ENCODE peak calls at places on chromosome 21, in five cellular contexts. N is tibial nerve, V is pancreas, M is left lung, T is DND-41. A is an unnamed sample.
A peak's percentile ranks its signal among the peaks of the same experiment; 100 is the strongest.

GRCh38 chr21:42047821-42048613 is 23.1 kb upstream of the UMODL1 start:
- DNase-seq in N (peak; percentile 20), V (peak; percentile 52), M (peak; percentile 47), T (no peak), A (no peak)

GRCh38 chr21:23607782-23608181 is 1999.5 kb downstream of the MRPL39 start:
- DNase-seq in N (no peak), V (no peak), M (no peak), T (no peak), A (no peak)

GRCh38 chr21:42781150-42781980 is 98.0 kb downstream of the WDR4 start:
- DNase-seq in N (no peak), V (peak; percentile 62), M (peak; percentile 82), T (no peak), A (no peak)

GRCh38 chr21:14545906-14546480 is at the start of gene SAMSN1:
- DNase-seq in N (no peak), V (peak; percentile 21), M (no peak), T (peak; percentile 84), A (peak; percentile 64)

GRCh38 chr21:41564871-41565281 is 56.9 kb upstream of the TMPRSS2 start:
- DNase-seq in N (no peak), V (no peak), M (no peak), T (no peak), A (no peak)

GRCh38 chr21:42671778-42672593 is 18.6 kb downstream of the PDE9A start:
- DNase-seq in N (no peak), V (no peak), M (peak; percentile 37), T (no peak), A (no peak)

GRCh38 chr21:18411565-18411964 is 8.0 kb upstream of the TMPRSS15 start:
- DNase-seq in N (no peak), V (no peak), M (no peak), T (no peak), A (no peak)

GRCh38 chr21:31354604-31355443 is 10.8 kb upstream of the TIAM1 start:
- DNase-seq in N (no peak), V (peak; percentile 28), M (no peak), T (peak; percentile 89), A (no peak)

DNA sequence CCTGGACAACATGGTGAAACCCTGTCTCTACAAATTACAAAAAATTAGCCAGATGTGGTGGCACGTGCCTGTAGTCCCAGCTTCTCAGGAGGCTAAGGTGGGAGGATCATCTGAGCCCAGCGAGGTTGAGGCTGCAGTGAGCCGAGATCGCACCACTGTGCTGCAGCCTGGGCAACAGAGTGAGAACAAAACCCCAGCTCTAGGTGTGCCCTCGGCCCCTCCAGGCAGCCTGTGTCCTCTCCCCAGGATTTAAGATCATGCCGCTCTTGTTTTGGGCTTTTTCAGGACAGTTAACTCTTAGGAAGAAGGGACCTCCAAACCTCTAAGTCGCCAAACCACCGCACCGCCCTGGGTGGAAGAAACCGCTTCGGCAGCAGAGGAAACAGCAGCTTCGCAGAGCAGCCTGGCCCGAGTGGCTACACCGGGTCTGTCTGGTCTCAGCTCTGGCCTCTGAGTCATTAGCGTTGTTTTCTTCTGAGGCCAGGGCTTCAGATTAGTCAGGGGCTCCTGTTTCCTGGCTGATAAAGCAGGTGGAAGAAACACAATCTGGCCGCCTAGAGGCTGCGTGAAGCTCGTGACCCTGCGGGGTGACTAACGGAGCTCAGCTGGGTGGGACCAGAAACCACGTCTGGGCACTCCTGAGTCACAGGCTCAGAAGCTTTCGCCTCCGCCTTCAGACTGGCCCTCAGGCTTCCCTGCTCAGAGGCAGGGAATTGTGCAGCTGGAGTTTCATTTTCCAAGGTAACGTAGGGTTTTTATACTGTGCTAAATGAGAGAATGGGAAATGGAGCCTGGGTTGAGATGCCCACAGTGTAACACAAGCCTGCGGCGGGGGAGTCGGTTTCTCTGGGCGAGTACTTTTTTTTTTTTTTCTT is 44.7 kb downstream of the CHAF1B start:
- DNase-seq in N (peak; percentile 41), V (peak; percentile 65), M (peak; percentile 84), T (no peak), A (peak; percentile 81)
- H3K27ac ChIP-seq in N (peak overlapping the region; percentile 50), V (peak overlapping the region; percentile 57), M (peak overlapping the region; percentile 69), T (no peak overlapping the region), A (peak overlapping the region; percentile 79)

GRCh38 chr21:34205811-34206635 is 132.6 kb downstream of the MRPS6 start:
- DNase-seq in N (no peak), V (no peak), M (no peak), T (no peak), A (no peak)
- H3K4me3 ChIP-seq in N (no peak overlapping the region), V (no peak overlapping the region), M (no peak overlapping the region), T (no peak overlapping the region), A (no peak overlapping the region)

GRCh38 chr21:46295996-46296752 is 10.0 kb downstream of the YBEY start:
- DNase-seq in N (peak; percentile 85), V (peak; percentile 51), M (peak; percentile 90), T (no peak), A (peak; percentile 90)

GRCh38 chr21:46291561-46291960 is 5.4 kb downstream of the YBEY start:
- DNase-seq in N (no peak), V (no peak), M (no peak), T (no peak), A (no peak)

GRCh38 chr21:46295177-46295711 is 9.1 kb downstream of the YBEY start:
- DNase-seq in N (no peak), V (no peak), M (no peak), T (peak; percentile 30), A (no peak)

GRCh38 chr21:46297311-46298082 is 11.4 kb downstream of the YBEY start:
- DNase-seq in N (no peak), V (no peak), M (peak; percentile 79), T (no peak), A (peak; percentile 44)

GRCh38 chr21:46294647-46295176 is 8.6 kb downstream of the YBEY start:
- DNase-seq in N (no peak), V (no peak), M (no peak), T (no peak), A (peak; percentile 63)
- H3K27ac ChIP-seq in N (no peak overlapping the region), V (peak overlapping the region; percentile 3), M (no peak overlapping the region), T (no peak overlapping the region), A (no peak overlapping the region)

GRCh38 chr21:37675202-37675801 is 241.0 kb downstream of the KCNJ6 start:
- DNase-seq in N (peak; percentile 35), V (peak; percentile 35), M (peak; percentile 90), T (peak; percentile 23), A (peak; percentile 78)
- H3K4me3 ChIP-seq in N (no peak overlapping the region), V (no peak overlapping the region), M (no peak overlapping the region), T (no peak overlapping the region), A (peak overlapping the region; percentile 5)

GRCh38 chr21:45365186-45365607 is 39.8 kb upstream of the COL18A1 start:
- DNase-seq in N (no peak), V (no peak), M (no peak), T (no peak), A (no peak)
- H3K27ac ChIP-seq in N (peak overlapping the region; percentile 80), V (peak overlapping the region; percentile 90), M (peak overlapping the region; percentile 93), T (no peak overlapping the region), A (peak overlapping the region; percentile 86)

GRCh38 chr21:17088500-17088899 is 424.3 kb upstream of the CXADR start:
- DNase-seq in N (no peak), V (no peak), M (no peak), T (no peak), A (no peak)

GRCh38 chr21:17089121-17089520 is 423.7 kb upstream of the CXADR start:
- DNase-seq in N (no peak), V (no peak), M (no peak), T (no peak), A (no peak)
- H3K4me3 ChIP-seq in N (no peak overlapping the region), V (no peak overlapping the region), M (no peak overlapping the region), T (no peak overlapping the region), A (no peak overlapping the region)

DNA sequence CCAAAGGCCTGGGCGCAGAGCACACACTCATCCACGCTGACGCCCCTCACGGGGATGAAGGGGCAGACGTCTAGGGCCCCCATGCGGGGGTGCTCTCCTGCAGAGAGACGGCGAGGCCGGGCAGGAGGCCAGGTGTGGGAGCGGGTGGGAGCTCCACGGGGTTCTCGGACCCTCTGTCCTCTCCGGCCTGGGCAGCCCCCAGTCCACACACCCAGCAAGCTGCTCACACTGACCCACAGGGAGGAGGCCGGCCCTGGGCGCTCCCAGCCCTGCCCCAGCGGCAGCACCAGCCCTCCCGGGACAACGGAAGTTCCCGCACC is 2.5 kb downstream of the FTCD start:
- DNase-seq in N (no peak), V (peak; percentile 12), M (peak; percentile 76), T (no peak), A (no peak)
- H3K27ac ChIP-seq in N (no peak overlapping the region), V (no peak overlapping the region), M (no peak overlapping the region), T (no peak overlapping the region), A (no peak overlapping the region)

DNA sequence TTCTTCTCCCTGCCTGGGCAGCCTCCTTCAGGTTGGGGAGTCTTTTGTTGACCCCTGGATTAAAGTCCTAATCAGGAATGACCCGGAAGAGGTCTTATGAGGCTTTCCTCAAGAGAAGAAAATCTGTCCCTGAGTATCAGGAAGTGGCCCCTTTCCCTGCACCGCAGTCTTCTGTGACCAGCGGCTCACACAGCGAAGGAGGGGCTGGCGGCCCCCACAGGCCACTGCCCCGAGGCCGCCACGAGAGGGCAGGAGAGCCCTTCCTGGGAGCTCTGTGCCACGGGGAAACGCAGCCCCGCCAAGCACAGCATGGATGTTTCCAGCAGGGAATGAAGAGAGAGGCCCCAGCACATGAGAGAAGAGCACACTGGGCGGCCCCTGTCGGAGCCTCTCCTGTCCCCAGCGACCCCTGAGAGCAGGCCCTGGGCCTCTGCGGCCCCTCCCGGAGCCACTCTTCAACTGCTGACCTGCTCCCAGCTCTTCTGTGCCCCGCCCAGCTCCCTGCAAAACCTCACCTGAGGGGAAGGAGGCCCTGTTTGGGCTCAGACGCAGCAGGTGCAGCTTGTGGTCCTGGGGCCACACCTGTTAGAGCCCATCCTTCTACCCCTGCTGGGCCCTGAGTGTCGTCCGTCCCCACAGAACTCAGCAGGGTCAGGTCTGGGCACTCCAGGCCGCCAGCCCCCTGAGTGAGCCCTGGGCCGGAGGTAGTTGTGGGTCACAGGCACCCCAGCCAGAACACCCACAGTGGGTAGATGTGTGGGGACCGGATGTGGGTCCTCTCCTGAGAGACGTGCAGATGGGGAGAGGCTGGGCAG is 4.9 kb upstream of the POFUT2 start:
- DNase-seq in N (peak; percentile 74), V (peak; percentile 74), M (peak; percentile 93), T (peak; percentile 49), A (peak; percentile 87)
- H3K4me3 ChIP-seq in N (no peak overlapping the region), V (no peak overlapping the region), M (no peak overlapping the region), T (no peak overlapping the region), A (no peak overlapping the region)

A was measured in lower lobe of right lung.